ENCODE peak calls at places on chromosomes 13 and 19, in seven cellular contexts. W is Peyer's patch, B is upper lobe of right lung, V is fibroblast of lung, I is right atrium auricular region, D is HepG2, Y is GM23338. C is an unnamed sample.
A peak's percentile ranks its signal among the peaks of the same experiment; 100 is the strongest.

GRCh38 chr13:79389031-79389430 is 17.0 kb downstream of the RBM26 start:
- DNase-seq in W (no peak), B (no peak), V (no peak), I (no peak), D (no peak), Y (no peak), C (no peak)

GRCh38 chr19:17244618-17245534 is 843 bp downstream of the NR2F6 start:
- DNase-seq in W (peak; percentile 64), B (peak; percentile 83), V (no peak), I (no peak), D (no peak), Y (peak; percentile 60), C (peak; percentile 75)

GRCh38 chr19:2049741-2050348 is 1.2 kb downstream of the MKNK2 start:
- DNase-seq in W (peak; percentile 89), B (peak; percentile 94), V (peak; percentile 62), I (peak; percentile 92), D (peak; percentile 75), Y (peak; percentile 69), C (peak; percentile 90)

GRCh38 chr13:28820099-28821051 is at the start of gene MTUS2:
- DNase-seq in W (no peak), B (peak; percentile 62), V (no peak), I (no peak), D (no peak), Y (peak; percentile 85), C (peak; percentile 61)

GRCh38 chr13:112153364-112153763 is 86.4 kb downstream of the SOX1 start:
- DNase-seq in W (no peak), B (peak; percentile 18), V (no peak), I (no peak), D (no peak), Y (no peak), C (no peak)

GRCh38 chr19:38849746-38850230 is at the start of gene HNRNPL:
- DNase-seq in W (peak; percentile 99), B (peak; percentile 100), V (no peak), I (no peak), D (no peak), Y (no peak), C (no peak)

GRCh38 chr19:34319230-34319585 is 45.8 kb upstream of the GPI start:
- DNase-seq in W (no peak), B (no peak), V (no peak), I (no peak), D (no peak), Y (no peak), C (no peak)

GRCh38 chr13:106490177-106490576 is 45.3 kb downstream of the EFNB2 start:
- DNase-seq in W (no peak), B (no peak), V (no peak), I (no peak), D (no peak), Y (no peak), C (no peak)

GRCh38 chr19:2798158-2798685 is 12.9 kb downstream of the THOP1 start:
- DNase-seq in W (no peak), B (no peak), V (no peak), I (no peak), D (no peak), Y (no peak), C (no peak)

GRCh38 chr19:30479231-30479630 is 107.0 kb downstream of the ZNF536 start:
- DNase-seq in W (no peak), B (no peak), V (peak; percentile 3), I (no peak), D (no peak), Y (no peak), C (peak; percentile 48)

GRCh38 chr13:82878536-82878935 is 1003.7 kb downstream of the SLITRK1 start:
- DNase-seq in W (no peak), B (no peak), V (peak; percentile 22), I (no peak), D (no peak), Y (no peak), C (no peak)

GRCh38 chr13:61294467-61295186 is 121.0 kb downstream of the PCDH20 start:
- DNase-seq in W (no peak), B (no peak), V (no peak), I (no peak), D (no peak), Y (no peak), C (no peak)

GRCh38 chr13:51223284-51224270 is 1.4 kb downstream of the FAM124A start:
- DNase-seq in W (no peak), B (no peak), V (no peak), I (no peak), D (no peak), Y (peak; percentile 43), C (no peak)

GRCh38 chr19:19655051-19655594 is 8.4 kb downstream of the ATP13A1 start:
- DNase-seq in W (no peak), B (no peak), V (no peak), I (no peak), D (no peak), Y (no peak), C (no peak)

GRCh38 chr19:290539-291521 is at the start of gene PLPP2:
- DNase-seq in W (peak; percentile 81), B (peak; percentile 80), V (peak; percentile 23), I (no peak), D (no peak), Y (peak; percentile 96), C (peak; percentile 64)

GRCh38 chr19:49056101-49056901 is 1.2 kb downstream of the CGB7 start:
- DNase-seq in W (peak; percentile 76), B (peak; percentile 82), V (peak; percentile 20), I (no peak), D (peak; percentile 23), Y (peak; percentile 76), C (peak; percentile 74)

GRCh38 chr13:70623260-70623659 is 515.0 kb upstream of the KLHL1 start:
- DNase-seq in W (no peak), B (no peak), V (peak; percentile 39), I (no peak), D (no peak), Y (no peak), C (peak; percentile 17)

GRCh38 chr13:60629158-60629557 is 232.1 kb downstream of the TDRD3 start:
- DNase-seq in W (no peak), B (no peak), V (no peak), I (no peak), D (no peak), Y (peak; percentile 16), C (no peak)

GRCh38 chr19:19192910-19193423 is 909 bp downstream of the RFXANK start:
- DNase-seq in W (no peak), B (no peak), V (no peak), I (no peak), D (no peak), Y (no peak), C (no peak)

GRCh38 chr13:24682353-24682752 is 2.1 kb downstream of the ATP12A start:
- DNase-seq in W (no peak), B (no peak), V (no peak), I (no peak), D (no peak), Y (no peak), C (no peak)

GRCh38 chr13:110372676-110373075 is 65.6 kb downstream of the COL4A2 start:
- DNase-seq in W (no peak), B (no peak), V (no peak), I (no peak), D (no peak), Y (no peak), C (no peak)

GRCh38 chr13:105817011-105817410 is 718.5 kb downstream of the EFNB2 start:
- DNase-seq in W (no peak), B (no peak), V (no peak), I (no peak), D (no peak), Y (peak; percentile 90), C (peak; percentile 55)

GRCh38 chr13:45007823-45008222 is 18.5 kb downstream of the GPALPP1 start:
- DNase-seq in W (no peak), B (no peak), V (no peak), I (no peak), D (no peak), Y (no peak), C (no peak)

GRCh38 chr13:29844441-29844840 is 6.0 kb downstream of the UBL3 start:
- DNase-seq in W (no peak), B (no peak), V (no peak), I (no peak), D (no peak), Y (no peak), C (no peak)

DNA sequence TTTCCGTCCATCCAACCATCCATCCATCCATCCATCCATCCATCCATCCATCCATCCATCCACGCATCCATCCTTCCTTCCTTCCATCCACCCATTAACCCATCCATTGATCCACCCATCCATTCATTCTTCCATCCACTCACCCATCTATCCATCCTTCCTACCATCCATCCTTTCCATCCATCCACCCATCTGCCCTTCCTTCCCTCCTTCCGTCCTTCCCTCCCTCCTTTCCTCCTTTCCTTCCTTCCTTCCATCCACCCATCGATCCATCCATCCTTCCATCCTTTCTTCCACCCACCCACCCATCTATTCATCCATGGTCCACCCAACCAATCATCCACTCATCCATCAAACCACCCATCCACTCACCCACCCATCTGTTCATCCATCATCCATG is 70.1 kb downstream of the MLLT1 start:
- DNase-seq in W (no peak), B (no peak), V (no peak), I (no peak), D (no peak), Y (no peak), C (no peak)
- TF ChIP-seq CTCF in W (no peak), B (no peak), V (no peak), I (no peak), D (no peak), Y (no peak), C (no peak)

DNA sequence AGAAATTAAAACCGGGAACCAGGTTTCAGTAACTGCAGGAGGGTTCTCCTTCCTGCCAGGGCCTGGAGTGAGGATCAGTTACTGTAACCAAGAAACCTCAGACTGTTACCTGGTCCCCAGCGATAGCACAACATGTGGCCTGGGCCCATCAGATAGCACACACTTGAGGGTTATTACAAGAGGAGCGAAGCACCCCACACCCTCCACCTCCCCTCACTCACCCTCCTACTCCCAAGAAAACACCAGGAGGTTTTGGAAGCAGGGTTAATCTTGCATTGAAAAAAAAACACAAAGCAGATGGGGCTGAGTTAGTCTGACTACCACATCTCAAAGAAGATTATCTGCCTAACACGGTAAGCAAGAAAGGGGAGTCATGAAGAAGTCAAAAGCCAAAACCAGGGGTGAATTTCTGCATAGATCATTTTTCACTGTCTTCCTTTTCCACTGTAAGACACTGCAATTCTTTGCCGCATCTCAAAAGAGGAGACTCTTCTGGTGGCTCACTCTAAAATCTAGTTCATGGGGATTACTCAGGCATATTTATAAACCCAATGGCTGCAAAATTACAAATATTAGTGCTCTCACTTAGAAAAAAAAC is 75.9 kb upstream of the DOCK9 start:
- DNase-seq in W (no peak), B (no peak), V (no peak), I (no peak), D (no peak), Y (no peak), C (no peak)
- H3K4me1 ChIP-seq in W (no peaks in the 10 kb centered on the region), B (peaks cover 32% of the 10 kb centered on the region), V (peaks cover 2% of the 10 kb centered on the region), I (no peaks in the 10 kb centered on the region), D (no peaks in the 10 kb centered on the region), Y (peaks cover 35% of the 10 kb centered on the region), C (peaks cover 5% of the 10 kb centered on the region)

GRCh38 chr13:58843567-58843966 is 1212.0 kb downstream of the PCDH17 start:
- DNase-seq in W (no peak), B (no peak), V (no peak), I (no peak), D (peak; percentile 1), Y (peak; percentile 57), C (no peak)
- TF ChIP-seq CTCF in W (no peak), B (no peak), V (no peak), I (no peak), D (peak; percentile 3), Y (peak; percentile 66), C (no peak)

DNA sequence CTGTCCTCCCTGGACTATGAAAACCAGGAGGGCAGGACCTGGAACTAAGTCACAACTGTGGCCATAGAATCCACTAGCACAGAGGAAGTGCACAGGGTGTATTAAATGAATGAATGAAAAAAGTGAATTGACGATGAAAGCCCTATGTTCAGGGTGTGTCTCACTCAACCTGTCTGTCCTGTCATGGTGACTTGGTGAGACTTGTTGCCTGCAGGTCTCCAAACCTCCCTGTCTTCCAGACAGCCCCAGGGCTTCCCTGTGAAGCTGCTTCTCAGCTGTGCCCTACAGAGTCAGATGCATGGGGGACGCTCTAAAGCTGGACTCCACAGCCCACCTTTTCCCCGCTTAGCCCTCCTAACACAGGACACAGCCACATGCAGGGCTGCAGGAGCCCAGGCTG is 4.8 kb upstream of the IGFL1 start:
- DNase-seq in W (no peak), B (no peak), V (no peak), I (no peak), D (no peak), Y (no peak), C (no peak)
- H3K4me1 ChIP-seq in W (no peaks in the 10 kb centered on the region), B (no peaks in the 10 kb centered on the region), V (no peaks in the 10 kb centered on the region), I (no peaks in the 10 kb centered on the region), D (no peaks in the 10 kb centered on the region), Y (no peaks in the 10 kb centered on the region), C (no peaks in the 10 kb centered on the region)

C was measured in hepatocyte.